ENCODE peak calls at places on chromosomes 12 and 14, in ten cellular contexts. One of them, this sample, is unnamed.

GRCh38 chr12:63857771-63858670 is 13.5 kb downstream of the SRGAP1 start:
- DNase-seq in upper lobe of left lung: no peak
- DNase-seq in MCF 10A: no peak
- DNase-seq in heart left ventricle: no peak
- DNase-seq in cardiac muscle cell: no peak
- DNase-seq in brain microvascular endothelial cell: no peak
- DNase-seq in GM13976: no peak
- DNase-seq in lung: no peak
- DNase-seq in HepG2: no peak
- DNase-seq in GM06990: no peak
- DNase-seq in this sample: no peak

GRCh38 chr12:6465467-6466183 is 4.9 kb downstream of the VAMP1 start:
- DNase-seq in upper lobe of left lung: no peak
- DNase-seq in MCF 10A: peak
- DNase-seq in heart left ventricle: peak
- DNase-seq in cardiac muscle cell: peak
- DNase-seq in brain microvascular endothelial cell: peak
- DNase-seq in GM13976: no peak
- DNase-seq in lung: peak
- DNase-seq in HepG2: peak
- DNase-seq in GM06990: no peak
- DNase-seq in this sample: no peak

GRCh38 chr14:20415723-20416622 is 2.7 kb upstream of the TEP1 start:
- DNase-seq in upper lobe of left lung: no peak
- DNase-seq in MCF 10A: peak
- DNase-seq in heart left ventricle: no peak
- DNase-seq in cardiac muscle cell: peak
- DNase-seq in brain microvascular endothelial cell: peak
- DNase-seq in GM13976: peak
- DNase-seq in lung: no peak
- DNase-seq in HepG2: peak
- DNase-seq in GM06990: peak
- DNase-seq in this sample: no peak

GRCh38 chr14:54776361-54777001 is 126.1 kb downstream of the GCH1 start:
- DNase-seq in upper lobe of left lung: peak
- DNase-seq in MCF 10A: peak
- DNase-seq in heart left ventricle: peak
- DNase-seq in cardiac muscle cell: peak
- DNase-seq in brain microvascular endothelial cell: peak
- DNase-seq in GM13976: peak
- DNase-seq in lung: no peak
- DNase-seq in HepG2: no peak
- DNase-seq in GM06990: peak
- DNase-seq in this sample: no peak

GRCh38 chr14:100282766-100283419 is 23.4 kb downstream of the SLC25A29 start:
- DNase-seq in upper lobe of left lung: peak
- DNase-seq in MCF 10A: peak
- DNase-seq in heart left ventricle: no peak
- DNase-seq in cardiac muscle cell: peak
- DNase-seq in brain microvascular endothelial cell: no peak
- DNase-seq in GM13976: no peak
- DNase-seq in lung: no peak
- DNase-seq in HepG2: no peak
- DNase-seq in GM06990: no peak
- DNase-seq in this sample: no peak

GRCh38 chr12:89067436-89067835 is 284.9 kb downstream of the DUSP6 start:
- DNase-seq in upper lobe of left lung: no peak
- DNase-seq in MCF 10A: peak
- DNase-seq in heart left ventricle: no peak
- DNase-seq in cardiac muscle cell: no peak
- DNase-seq in brain microvascular endothelial cell: peak
- DNase-seq in GM13976: no peak
- DNase-seq in lung: no peak
- DNase-seq in HepG2: no peak
- DNase-seq in GM06990: no peak
- DNase-seq in this sample: no peak

GRCh38 chr12:52074006-52074405 is 4.2 kb downstream of the ATG101 start:
- DNase-seq in upper lobe of left lung: no peak
- DNase-seq in MCF 10A: no peak
- DNase-seq in heart left ventricle: peak
- DNase-seq in cardiac muscle cell: no peak
- DNase-seq in brain microvascular endothelial cell: peak
- DNase-seq in GM13976: no peak
- DNase-seq in lung: no peak
- DNase-seq in HepG2: no peak
- DNase-seq in GM06990: no peak
- DNase-seq in this sample: no peak

GRCh38 chr14:63045234-63045611 is at the start of gene KCNH5:
- DNase-seq in upper lobe of left lung: no peak
- DNase-seq in MCF 10A: no peak
- DNase-seq in heart left ventricle: peak
- DNase-seq in cardiac muscle cell: peak
- DNase-seq in brain microvascular endothelial cell: peak
- DNase-seq in GM13976: peak
- DNase-seq in lung: no peak
- DNase-seq in HepG2: no peak
- DNase-seq in GM06990: peak
- DNase-seq in this sample: peak

GRCh38 chr12:28114488-28114887 is 75.8 kb upstream of the CCDC91 start:
- DNase-seq in upper lobe of left lung: no peak
- DNase-seq in MCF 10A: peak
- DNase-seq in heart left ventricle: no peak
- DNase-seq in cardiac muscle cell: no peak
- DNase-seq in brain microvascular endothelial cell: no peak
- DNase-seq in GM13976: no peak
- DNase-seq in lung: no peak
- DNase-seq in HepG2: no peak
- DNase-seq in GM06990: no peak
- DNase-seq in this sample: no peak

GRCh38 chr12:108482717-108483212 is 32.3 kb upstream of the FICD start:
- DNase-seq in upper lobe of left lung: no peak
- DNase-seq in MCF 10A: peak
- DNase-seq in heart left ventricle: no peak
- DNase-seq in cardiac muscle cell: no peak
- DNase-seq in brain microvascular endothelial cell: peak
- DNase-seq in GM13976: no peak
- DNase-seq in lung: no peak
- DNase-seq in HepG2: no peak
- DNase-seq in GM06990: no peak
- DNase-seq in this sample: no peak

GRCh38 chr12:121780429-121780828 is 13.1 kb downstream of the RHOF start:
- DNase-seq in upper lobe of left lung: no peak
- DNase-seq in MCF 10A: no peak
- DNase-seq in heart left ventricle: no peak
- DNase-seq in cardiac muscle cell: no peak
- DNase-seq in brain microvascular endothelial cell: no peak
- DNase-seq in GM13976: no peak
- DNase-seq in lung: no peak
- DNase-seq in HepG2: no peak
- DNase-seq in GM06990: no peak
- DNase-seq in this sample: no peak

GRCh38 chr12:7970475-7971252 is 34.7 kb upstream of the SLC2A3 start:
- DNase-seq in upper lobe of left lung: peak
- DNase-seq in MCF 10A: peak
- DNase-seq in heart left ventricle: peak
- DNase-seq in cardiac muscle cell: peak
- DNase-seq in brain microvascular endothelial cell: peak
- DNase-seq in GM13976: peak
- DNase-seq in lung: peak
- DNase-seq in HepG2: no peak
- DNase-seq in GM06990: peak
- DNase-seq in this sample: peak
- TF ChIP-seq CTCF in upper lobe of left lung: peak
- TF ChIP-seq CTCF in MCF 10A: no peak
- TF ChIP-seq CTCF in heart left ventricle: no peak
- TF ChIP-seq CTCF in cardiac muscle cell: no peak
- TF ChIP-seq CTCF in brain microvascular endothelial cell: peak
- TF ChIP-seq CTCF in GM13976: no peak
- TF ChIP-seq CTCF in lung: no peak
- TF ChIP-seq CTCF in HepG2: no peak
- TF ChIP-seq CTCF in GM06990: no peak
- TF ChIP-seq CTCF in this sample: peak

GRCh38 chr12:130813949-130814348 is 25.1 kb downstream of the STX2 start:
- DNase-seq in upper lobe of left lung: no peak
- DNase-seq in MCF 10A: no peak
- DNase-seq in heart left ventricle: no peak
- DNase-seq in cardiac muscle cell: no peak
- DNase-seq in brain microvascular endothelial cell: no peak
- DNase-seq in GM13976: no peak
- DNase-seq in lung: no peak
- DNase-seq in HepG2: no peak
- DNase-seq in GM06990: peak
- DNase-seq in this sample: no peak

GRCh38 chr12:130815028-130815741 is 23.9 kb downstream of the STX2 start:
- DNase-seq in upper lobe of left lung: no peak
- DNase-seq in MCF 10A: no peak
- DNase-seq in heart left ventricle: no peak
- DNase-seq in cardiac muscle cell: peak
- DNase-seq in brain microvascular endothelial cell: no peak
- DNase-seq in GM13976: no peak
- DNase-seq in lung: no peak
- DNase-seq in HepG2: no peak
- DNase-seq in GM06990: peak
- DNase-seq in this sample: no peak

GRCh38 chr12:130817804-130818203 is 21.2 kb downstream of the STX2 start:
- DNase-seq in upper lobe of left lung: no peak
- DNase-seq in MCF 10A: no peak
- DNase-seq in heart left ventricle: no peak
- DNase-seq in cardiac muscle cell: no peak
- DNase-seq in brain microvascular endothelial cell: no peak
- DNase-seq in GM13976: no peak
- DNase-seq in lung: no peak
- DNase-seq in HepG2: no peak
- DNase-seq in GM06990: no peak
- DNase-seq in this sample: no peak

GRCh38 chr12:130818381-130819247 is 20.4 kb downstream of the STX2 start:
- DNase-seq in upper lobe of left lung: peak
- DNase-seq in MCF 10A: peak
- DNase-seq in heart left ventricle: peak
- DNase-seq in cardiac muscle cell: peak
- DNase-seq in brain microvascular endothelial cell: no peak
- DNase-seq in GM13976: peak
- DNase-seq in lung: peak
- DNase-seq in HepG2: no peak
- DNase-seq in GM06990: peak
- DNase-seq in this sample: peak

GRCh38 chr12:130816055-130816454 is 23.0 kb downstream of the STX2 start:
- DNase-seq in upper lobe of left lung: no peak
- DNase-seq in MCF 10A: no peak
- DNase-seq in heart left ventricle: no peak
- DNase-seq in cardiac muscle cell: peak
- DNase-seq in brain microvascular endothelial cell: no peak
- DNase-seq in GM13976: no peak
- DNase-seq in lung: no peak
- DNase-seq in HepG2: no peak
- DNase-seq in GM06990: peak
- DNase-seq in this sample: no peak
- TF ChIP-seq CTCF in upper lobe of left lung: no peak
- TF ChIP-seq CTCF in MCF 10A: no peak
- TF ChIP-seq CTCF in heart left ventricle: no peak
- TF ChIP-seq CTCF in cardiac muscle cell: no peak
- TF ChIP-seq CTCF in brain microvascular endothelial cell: no peak
- TF ChIP-seq CTCF in GM13976: no peak
- TF ChIP-seq CTCF in lung: no peak
- TF ChIP-seq CTCF in HepG2: no peak
- TF ChIP-seq CTCF in GM06990: no peak
- TF ChIP-seq CTCF in this sample: no peak

GRCh38 chr12:53482626-53483165 is 16.6 kb downstream of the MAP3K12 start:
- DNase-seq in upper lobe of left lung: no peak
- DNase-seq in MCF 10A: no peak
- DNase-seq in heart left ventricle: no peak
- DNase-seq in cardiac muscle cell: no peak
- DNase-seq in brain microvascular endothelial cell: no peak
- DNase-seq in GM13976: no peak
- DNase-seq in lung: no peak
- DNase-seq in HepG2: no peak
- DNase-seq in GM06990: no peak
- DNase-seq in this sample: no peak

GRCh38 chr12:53481108-53481442 is 18.2 kb downstream of the MAP3K12 start:
- DNase-seq in upper lobe of left lung: no peak
- DNase-seq in MCF 10A: no peak
- DNase-seq in heart left ventricle: no peak
- DNase-seq in cardiac muscle cell: no peak
- DNase-seq in brain microvascular endothelial cell: no peak
- DNase-seq in GM13976: no peak
- DNase-seq in lung: no peak
- DNase-seq in HepG2: no peak
- DNase-seq in GM06990: no peak
- DNase-seq in this sample: no peak

GRCh38 chr12:53480425-53481107 is 18.7 kb downstream of the MAP3K12 start:
- DNase-seq in upper lobe of left lung: no peak
- DNase-seq in MCF 10A: no peak
- DNase-seq in heart left ventricle: no peak
- DNase-seq in cardiac muscle cell: no peak
- DNase-seq in brain microvascular endothelial cell: no peak
- DNase-seq in GM13976: no peak
- DNase-seq in lung: no peak
- DNase-seq in HepG2: no peak
- DNase-seq in GM06990: no peak
- DNase-seq in this sample: no peak

GRCh38 chr12:53483225-53483978 is 15.9 kb downstream of the MAP3K12 start:
- DNase-seq in upper lobe of left lung: no peak
- DNase-seq in MCF 10A: no peak
- DNase-seq in heart left ventricle: no peak
- DNase-seq in cardiac muscle cell: no peak
- DNase-seq in brain microvascular endothelial cell: no peak
- DNase-seq in GM13976: no peak
- DNase-seq in lung: no peak
- DNase-seq in HepG2: no peak
- DNase-seq in GM06990: no peak
- DNase-seq in this sample: no peak

GRCh38 chr12:53481957-53482586 is 17.2 kb downstream of the MAP3K12 start:
- DNase-seq in upper lobe of left lung: no peak
- DNase-seq in MCF 10A: no peak
- DNase-seq in heart left ventricle: no peak
- DNase-seq in cardiac muscle cell: peak
- DNase-seq in brain microvascular endothelial cell: no peak
- DNase-seq in GM13976: no peak
- DNase-seq in lung: no peak
- DNase-seq in HepG2: peak
- DNase-seq in GM06990: no peak
- DNase-seq in this sample: no peak
- TF ChIP-seq CTCF in upper lobe of left lung: peak
- TF ChIP-seq CTCF in MCF 10A: no peak
- TF ChIP-seq CTCF in heart left ventricle: no peak
- TF ChIP-seq CTCF in cardiac muscle cell: peak
- TF ChIP-seq CTCF in brain microvascular endothelial cell: peak
- TF ChIP-seq CTCF in GM13976: no peak
- TF ChIP-seq CTCF in lung: no peak
- TF ChIP-seq CTCF in HepG2: no peak
- TF ChIP-seq CTCF in GM06990: peak
- TF ChIP-seq CTCF in this sample: peak

GRCh38 chr12:96658075-96658474 is 168.7 kb downstream of the CFAP54 start:
- DNase-seq in upper lobe of left lung: peak
- DNase-seq in MCF 10A: peak
- DNase-seq in heart left ventricle: no peak
- DNase-seq in cardiac muscle cell: no peak
- DNase-seq in brain microvascular endothelial cell: no peak
- DNase-seq in GM13976: no peak
- DNase-seq in lung: no peak
- DNase-seq in HepG2: no peak
- DNase-seq in GM06990: no peak
- DNase-seq in this sample: no peak

GRCh38 chr12:96648941-96649340 is 159.6 kb downstream of the CFAP54 start:
- DNase-seq in upper lobe of left lung: no peak
- DNase-seq in MCF 10A: no peak
- DNase-seq in heart left ventricle: no peak
- DNase-seq in cardiac muscle cell: no peak
- DNase-seq in brain microvascular endothelial cell: no peak
- DNase-seq in GM13976: no peak
- DNase-seq in lung: no peak
- DNase-seq in HepG2: no peak
- DNase-seq in GM06990: no peak
- DNase-seq in this sample: no peak

GRCh38 chr12:96652870-96653269 is 163.5 kb downstream of the CFAP54 start:
- DNase-seq in upper lobe of left lung: no peak
- DNase-seq in MCF 10A: no peak
- DNase-seq in heart left ventricle: no peak
- DNase-seq in cardiac muscle cell: no peak
- DNase-seq in brain microvascular endothelial cell: no peak
- DNase-seq in GM13976: no peak
- DNase-seq in lung: no peak
- DNase-seq in HepG2: no peak
- DNase-seq in GM06990: no peak
- DNase-seq in this sample: no peak
- TF ChIP-seq CTCF in upper lobe of left lung: no peak
- TF ChIP-seq CTCF in MCF 10A: no peak
- TF ChIP-seq CTCF in heart left ventricle: no peak
- TF ChIP-seq CTCF in cardiac muscle cell: no peak
- TF ChIP-seq CTCF in brain microvascular endothelial cell: no peak
- TF ChIP-seq CTCF in GM13976: no peak
- TF ChIP-seq CTCF in lung: no peak
- TF ChIP-seq CTCF in HepG2: no peak
- TF ChIP-seq CTCF in GM06990: no peak
- TF ChIP-seq CTCF in this sample: no peak